ENCODE peak calls at places on chromosomes 5 and 9, in nine cellular contexts. E is CD8-positive, alpha-beta T cell; F is RWPE2; M is brain microvascular endothelial cell; Z is thyroid gland; T is OCI-LY7; N is breast epithelium; B is CD4-positive, alpha-beta T cell; D is CD4-positive, alpha-beta memory T cell. I is an unnamed sample.
A peak's percentile ranks its signal among the peaks of the same experiment; 100 is the strongest.

GRCh38 chr5:37838933-37839341 is 904 bp downstream of the GDNF start:
- DNase-seq in E (no peak), F (no peak), M (no peak), Z (no peak), T (no peak), N (no peak), B (no peak), D (no peak), I (no peak)

GRCh38 chr9:98554752-98555151 is 154.0 kb downstream of the GABBR2 start:
- DNase-seq in E (no peak), F (no peak), M (no peak), Z (no peak), T (no peak), N (no peak), B (no peak), D (no peak), I (no peak)

GRCh38 chr5:956941-957729 is 51.5 kb upstream of the NKD2 start:
- DNase-seq in E (peak; percentile 16), F (peak; percentile 71), M (peak; percentile 40), Z (no peak), T (no peak), N (peak; percentile 58), B (no peak), D (no peak), I (no peak)

GRCh38 chr9:34185778-34186551 is 7.1 kb downstream of the UBAP1 start:
- DNase-seq in E (no peak), F (no peak), M (peak; percentile 77), Z (peak; percentile 31), T (peak; percentile 14), N (peak; percentile 53), B (no peak), D (peak; percentile 61), I (no peak)

GRCh38 chr5:125713406-125713805 is 709.8 kb upstream of the GRAMD2B start:
- DNase-seq in E (no peak), F (no peak), M (no peak), Z (no peak), T (no peak), N (no peak), B (no peak), D (no peak), I (no peak)

GRCh38 chr5:3660630-3661029 is 65.0 kb downstream of the IRX1 start:
- DNase-seq in E (no peak), F (no peak), M (no peak), Z (no peak), T (no peak), N (no peak), B (no peak), D (no peak), I (no peak)

GRCh38 chr9:81529556-81530193 is 159.7 kb downstream of the TLE1 start:
- DNase-seq in E (no peak), F (no peak), M (no peak), Z (no peak), T (no peak), N (no peak), B (no peak), D (no peak), I (no peak)

GRCh38 chr5:126443374-126443851 is 20.2 kb downstream of the GRAMD2B start:
- DNase-seq in E (no peak), F (no peak), M (no peak), Z (no peak), T (no peak), N (no peak), B (no peak), D (no peak), I (no peak)

GRCh38 chr5:133130387-133131118 is 78.7 kb downstream of the HSPA4 start:
- DNase-seq in E (no peak), F (peak; percentile 34), M (no peak), Z (no peak), T (no peak), N (no peak), B (no peak), D (no peak), I (no peak)

GRCh38 chr5:108730617-108731340 is 16.9 kb upstream of the FER start:
- DNase-seq in E (no peak), F (no peak), M (no peak), Z (no peak), T (peak; percentile 19), N (no peak), B (no peak), D (no peak), I (no peak)

GRCh38 chr9:12666813-12667212 is 26.4 kb upstream of the TYRP1 start:
- DNase-seq in E (no peak), F (no peak), M (no peak), Z (no peak), T (no peak), N (no peak), B (no peak), D (no peak), I (no peak)

GRCh38 chr9:5140151-5140550 is 45.3 kb downstream of the INSL6 start:
- DNase-seq in E (no peak), F (no peak), M (no peak), Z (no peak), T (no peak), N (no peak), B (no peak), D (no peak), I (no peak)

GRCh38 chr9:20358201-20358600 is 264.1 kb downstream of the MLLT3 start:
- DNase-seq in E (no peak), F (no peak), M (peak; percentile 42), Z (no peak), T (no peak), N (no peak), B (no peak), D (no peak), I (peak; percentile 57)

GRCh38 chr9:7374966-7375650 is 424.5 kb downstream of the DMAC1 start:
- DNase-seq in E (no peak), F (no peak), M (no peak), Z (no peak), T (no peak), N (no peak), B (no peak), D (no peak), I (no peak)

GRCh38 chr5:89994266-89994665 is 415.3 kb downstream of the CETN3 start:
- DNase-seq in E (no peak), F (no peak), M (no peak), Z (no peak), T (no peak), N (no peak), B (no peak), D (no peak), I (no peak)

GRCh38 chr5:89988998-89989690 is 420.4 kb downstream of the CETN3 start:
- DNase-seq in E (no peak), F (no peak), M (peak; percentile 38), Z (no peak), T (no peak), N (no peak), B (no peak), D (no peak), I (no peak)

GRCh38 chr5:89989831-89990230 is 419.7 kb downstream of the CETN3 start:
- DNase-seq in E (no peak), F (no peak), M (no peak), Z (no peak), T (no peak), N (no peak), B (no peak), D (no peak), I (no peak)

GRCh38 chr5:89992201-89992600 is 417.4 kb downstream of the CETN3 start:
- DNase-seq in E (no peak), F (no peak), M (no peak), Z (no peak), T (no peak), N (no peak), B (no peak), D (no peak), I (no peak)

GRCh38 chr5:89991592-89991991 is 418.0 kb downstream of the CETN3 start:
- DNase-seq in E (no peak), F (no peak), M (no peak), Z (no peak), T (no peak), N (no peak), B (no peak), D (no peak), I (no peak)
- H3K27ac ChIP-seq in E (no peak overlapping the region), F (no peak overlapping the region), M (no peak overlapping the region), Z (no peak overlapping the region), T (no peak overlapping the region), N (no peak overlapping the region), B (no peak overlapping the region), D (no peak overlapping the region), I (no peak overlapping the region)

GRCh38 chr5:72107874-72108199 is 562 bp downstream of the MAP1B start:
- DNase-seq in E (no peak), F (no peak), M (peak; percentile 10), Z (peak; percentile 10), T (no peak), N (no peak), B (no peak), D (no peak), I (no peak)
- H3K27ac ChIP-seq in E (no peak overlapping the region), F (no peak overlapping the region), M (peak overlapping the region; percentile 32), Z (peak overlapping the region; percentile 25), T (no peak overlapping the region), N (peak overlapping the region; percentile 21), B (no peak overlapping the region), D (no peak overlapping the region), I (no peak overlapping the region)

GRCh38 chr5:180046656-180047055 is 24.9 kb downstream of the RNF130 start:
- DNase-seq in E (no peak), F (no peak), M (no peak), Z (no peak), T (no peak), N (no peak), B (no peak), D (no peak), I (no peak)

GRCh38 chr5:180049357-180049673 is 22.2 kb downstream of the RNF130 start:
- DNase-seq in E (no peak), F (no peak), M (no peak), Z (no peak), T (no peak), N (no peak), B (no peak), D (no peak), I (no peak)

GRCh38 chr5:180045889-180046499 is 25.6 kb downstream of the RNF130 start:
- DNase-seq in E (no peak), F (no peak), M (no peak), Z (no peak), T (no peak), N (no peak), B (no peak), D (no peak), I (no peak)

GRCh38 chr5:180050106-180050929 is 21.2 kb downstream of the RNF130 start:
- DNase-seq in E (no peak), F (no peak), M (no peak), Z (no peak), T (no peak), N (no peak), B (no peak), D (no peak), I (no peak)

DNA sequence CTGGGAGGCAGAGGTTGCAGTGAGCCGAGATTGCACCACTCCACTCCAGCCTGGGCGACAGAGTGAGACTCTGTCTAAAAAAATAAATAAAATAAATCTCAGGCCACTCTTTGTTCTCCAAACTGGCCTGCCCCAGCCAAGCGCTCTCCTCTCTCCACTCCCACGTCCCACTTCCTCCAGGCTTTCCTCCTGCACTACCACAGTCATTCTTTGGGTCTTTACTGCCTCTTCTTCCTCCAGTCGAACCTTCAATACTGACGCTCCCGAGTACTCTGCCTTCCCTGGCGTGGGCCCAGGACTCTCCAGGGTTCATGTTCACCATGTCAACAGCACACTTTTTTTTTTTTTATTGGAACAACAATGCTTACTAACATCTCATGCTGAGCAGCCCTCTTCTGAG is 23.9 kb downstream of the RNF130 start:
- DNase-seq in E (no peak), F (no peak), M (no peak), Z (peak; percentile 93), T (no peak), N (peak; percentile 42), B (no peak), D (no peak), I (no peak)
- H3K27ac ChIP-seq in E (no peak overlapping the region), F (no peak overlapping the region), M (no peak overlapping the region), Z (peak overlapping the region; percentile 36), T (no peak overlapping the region), N (peak overlapping the region; percentile 60), B (no peak overlapping the region), D (no peak overlapping the region), I (no peak overlapping the region)

GRCh38 chr9:121297414-121297813 is 29.5 kb downstream of the GSN start:
- DNase-seq in E (no peak), F (no peak), M (no peak), Z (no peak), T (no peak), N (no peak), B (no peak), D (no peak), I (no peak)
- H3K27ac ChIP-seq in E (no peak overlapping the region), F (no peak overlapping the region), M (no peak overlapping the region), Z (no peak overlapping the region), T (no peak overlapping the region), N (peak overlapping the region; percentile 94), B (no peak overlapping the region), D (no peak overlapping the region), I (no peak overlapping the region)